ENCODE peak calls at places on chromosomes 11 and 22, in eight cellular contexts. C, T, D, M, N, Q, H and U are unnamed samples.

GRCh38 chr22:25661067-25661466 is 80.9 kb upstream of the MYO18B start:
- DNase-seq in C (peak), T (no peak), D (no peak), M (no peak), N (no peak), Q (no peak), H (no peak), U (no peak)

GRCh38 chr11:94305146-94305545 is 766 bp downstream of the IZUMO1R start:
- DNase-seq in C (peak), T (peak), D (no peak), M (no peak), N (no peak), Q (no peak), H (no peak), U (no peak)

GRCh38 chr11:131652231-131652630 is 281.8 kb downstream of the NTM start:
- DNase-seq in C (no peak), T (no peak), D (no peak), M (no peak), N (no peak), Q (no peak), H (no peak), U (no peak)

GRCh38 chr11:78063440-78064181 is at the start of gene THRSP:
- DNase-seq in C (no peak), T (no peak), D (no peak), M (no peak), N (no peak), Q (no peak), H (no peak), U (no peak)

GRCh38 chr11:61037694-61038093 is 64.6 kb upstream of the CD5 start:
- DNase-seq in C (peak), T (peak), D (no peak), M (no peak), N (no peak), Q (no peak), H (no peak), U (no peak)

GRCh38 chr11:118843518-118843917 is 40.2 kb upstream of the CXCR5 start:
- DNase-seq in C (no peak), T (peak), D (no peak), M (no peak), N (no peak), Q (no peak), H (no peak), U (no peak)

GRCh38 chr11:133977067-133977681 is 20.4 kb upstream of the IGSF9B start:
- DNase-seq in C (no peak), T (no peak), D (no peak), M (no peak), N (no peak), Q (no peak), H (no peak), U (no peak)

GRCh38 chr22:49528420-49528720 is 299.3 kb downstream of the BRD1 start:
- DNase-seq in C (no peak), T (no peak), D (no peak), M (no peak), N (no peak), Q (no peak), H (no peak), U (no peak)

GRCh38 chr11:57303990-57304579 is 20.7 kb downstream of the TNKS1BP1 start:
- DNase-seq in C (peak), T (peak), D (peak), M (no peak), N (no peak), Q (no peak), H (no peak), U (no peak)

GRCh38 chr11:65478411-65479183 is 20.2 kb upstream of the MALAT1 start:
- DNase-seq in C (peak), T (peak), D (no peak), M (no peak), N (no peak), Q (no peak), H (no peak), U (no peak)

GRCh38 chr11:2085251-2086066 is 53.7 kb downstream of the IGF2 start:
- DNase-seq in C (no peak), T (no peak), D (no peak), M (no peak), N (no peak), Q (no peak), H (no peak), U (no peak)

GRCh38 chr11:123173040-123173855 is 21.8 kb downstream of the CLMP start:
- DNase-seq in C (peak), T (peak), D (no peak), M (no peak), N (no peak), Q (no peak), H (no peak), U (no peak)

GRCh38 chr11:14894657-14895598 is 2.9 kb upstream of the CYP2R1 start:
- DNase-seq in C (peak), T (peak), D (no peak), M (no peak), N (no peak), Q (no peak), H (no peak), U (no peak)

GRCh38 chr11:77981346-77981947 is 13.0 kb downstream of the INTS4 start:
- DNase-seq in C (no peak), T (no peak), D (no peak), M (no peak), N (no peak), Q (no peak), H (no peak), U (no peak)

GRCh38 chr11:65078151-65078550 is 5.7 kb downstream of the CDCA5 start:
- DNase-seq in C (peak), T (peak), D (peak), M (no peak), N (peak), Q (peak), H (no peak), U (peak)

GRCh38 chr22:33328789-33329296 is 270.7 kb upstream of the SYN3 start:
- DNase-seq in C (peak), T (no peak), D (peak), M (no peak), N (no peak), Q (no peak), H (no peak), U (no peak)

GRCh38 chr11:129996113-129996870 is 6.3 kb downstream of the PRDM10 start:
- DNase-seq in C (peak), T (no peak), D (no peak), M (no peak), N (no peak), Q (no peak), H (no peak), U (no peak)

GRCh38 chr11:2701898-2702434 is 2.2 kb upstream of the KCNQ1OT1 start:
- DNase-seq in C (no peak), T (no peak), D (no peak), M (no peak), N (peak), Q (no peak), H (no peak), U (no peak)

GRCh38 chr11:13214276-13214865 is 63.2 kb upstream of the BMAL1 start:
- DNase-seq in C (no peak), T (no peak), D (no peak), M (no peak), N (no peak), Q (no peak), H (no peak), U (no peak)

GRCh38 chr11:10588904-10589303 is 20.4 kb upstream of the LYVE1 start:
- DNase-seq in C (no peak), T (peak), D (no peak), M (no peak), N (no peak), Q (no peak), H (no peak), U (no peak)

GRCh38 chr11:126537492-126537891 is 182.0 kb downstream of the ST3GAL4 start:
- DNase-seq in C (no peak), T (no peak), D (no peak), M (no peak), N (no peak), Q (no peak), H (no peak), U (no peak)

GRCh38 chr11:118098996-118099837 is 12.5 kb upstream of the SMIM35 start:
- DNase-seq in C (no peak), T (no peak), D (no peak), M (no peak), N (no peak), Q (no peak), H (no peak), U (no peak)

GRCh38 chr11:69174841-69175240 is 19.1 kb downstream of the SMIM38 start:
- DNase-seq in C (no peak), T (no peak), D (no peak), M (no peak), N (no peak), Q (no peak), H (no peak), U (no peak)

GRCh38 chr22:23849009-23850006 is 8.4 kb upstream of the SLC2A11 start:
- DNase-seq in C (peak), T (peak), D (peak), M (peak), N (peak), Q (peak), H (peak), U (peak)

GRCh38 chr11:16154715-16155396 is 201.5 kb downstream of the SOX6 start:
- DNase-seq in C (no peak), T (no peak), D (peak), M (no peak), N (no peak), Q (no peak), H (no peak), U (no peak)

GRCh38 chr22:30235687-30236170 is 10.8 kb downstream of the LIF start:
- DNase-seq in C (peak), T (peak), D (peak), M (no peak), N (no peak), Q (no peak), H (no peak), U (no peak)

GRCh38 chr22:35154937-35155387 is 89.0 kb downstream of the ISX start:
- DNase-seq in C (peak), T (peak), D (peak), M (peak), N (peak), Q (peak), H (peak), U (peak)

GRCh38 chr22:20131856-20132685 is 467 bp downstream of the ZDHHC8 start:
- DNase-seq in C (peak), T (peak), D (peak), M (no peak), N (no peak), Q (no peak), H (no peak), U (no peak)